ENCODE peak calls at places on chromosomes 13 and 19, in four cellular contexts. D is HFFc6, J is psoas muscle, Q is choroid plexus epithelial cell. U is an unnamed sample.

GRCh38 chr19:38719761-38720558 is 24.3 kb downstream of the CAPN12 start:
- DNase-seq in D (no peak), J (no peak), Q (no peak), U (no peak)

GRCh38 chr13:30859326-30859725 is 46.7 kb upstream of the MEDAG start:
- DNase-seq in Q (peak), D (no peak), J (no peak), U (no peak)

GRCh38 chr13:75445717-75446529 is 36.0 kb downstream of the TBC1D4 start:
- DNase-seq in Q (peak), D (peak), J (no peak), U (peak)

GRCh38 chr19:10533656-10534386 is 9.9 kb upstream of the ATG4D start:
- DNase-seq in Q (peak), D (peak), J (no peak), U (peak)

GRCh38 chr13:99366075-99366987 is 59.1 kb upstream of the GPR183 start:
- DNase-seq in Q (no peak), J (no peak), D (no peak), U (no peak)

GRCh38 chr19:512548-513365 is 5.5 kb downstream of the TPGS1 start:
- DNase-seq in Q (no peak), J (peak), D (no peak), U (no peak)

GRCh38 chr13:29439601-29440381 is 155.7 kb downstream of the SLC7A1 start:
- DNase-seq in J (no peak), Q (peak), D (no peak), U (no peak)

GRCh38 chr13:62122434-62122833 is 706.8 kb upstream of the PCDH20 start:
- DNase-seq in J (no peak), D (no peak), Q (no peak), U (no peak)

GRCh38 chr19:55642153-55643002 is 1.1 kb upstream of the ZNF581 start:
- DNase-seq in J (no peak), Q (peak), D (no peak), U (peak)

GRCh38 chr13:100724568-100724967 is 50.0 kb upstream of the TMTC4 start:
- DNase-seq in Q (no peak), J (no peak), D (no peak), U (no peak)

GRCh38 chr13:90690458-90691063 is 656.9 kb upstream of the MIR17HG start:
- DNase-seq in D (peak), Q (peak), J (no peak), U (peak)

GRCh38 chr13:113971471-113972231 is 2.2 kb downstream of the C13orf46 start:
- DNase-seq in D (no peak), J (peak), Q (no peak), U (no peak)

GRCh38 chr19:53808710-53809125 is 15.4 kb downstream of the NLRP12 start:
- DNase-seq in Q (peak), D (peak), J (no peak), U (peak)

GRCh38 chr19:45960595-45961235 is 12.9 kb downstream of the NOVA2 start:
- DNase-seq in D (no peak), Q (no peak), J (no peak), U (no peak)

GRCh38 chr13:50543767-50544166 is 299.7 kb downstream of the DLEU7 start:
- DNase-seq in J (peak), D (no peak), Q (peak), U (peak)

GRCh38 chr13:53005631-53006030 is 23.0 kb upstream of the OLFM4 start:
- DNase-seq in Q (no peak), D (no peak), J (no peak), U (no peak)

GRCh38 chr13:98462946-98463345 is 114.0 kb downstream of the STK24 start:
- DNase-seq in D (no peak), J (no peak), Q (no peak), U (no peak)

GRCh38 chr13:112079696-112080095 is 12.7 kb downstream of the SOX1 start:
- DNase-seq in J (no peak), Q (no peak), D (no peak), U (no peak)

GRCh38 chr13:82688400-82688999 is 1193.8 kb downstream of the SLITRK1 start:
- DNase-seq in J (no peak), D (no peak), Q (peak), U (peak)

GRCh38 chr13:109254271-109254670 is 532.1 kb downstream of the IRS2 start:
- DNase-seq in J (no peak), D (no peak), Q (no peak), U (no peak)

GRCh38 chr19:35013047-35013819 is 13.1 kb downstream of the GRAMD1A start:
- DNase-seq in D (peak), Q (peak), J (peak), U (peak)

GRCh38 chr19:4523306-4524110 is 5.2 kb upstream of the PLIN4 start:
- DNase-seq in Q (peak), D (no peak), J (peak), U (peak)

GRCh38 chr13:32734511-32734910 is 148.3 kb downstream of the PDS5B start:
- DNase-seq in J (no peak), Q (peak), D (peak), U (peak)

GRCh38 chr19:7911509-7912143 is 3.0 kb upstream of the TGFBR3L start:
- DNase-seq in J (no peak), Q (no peak), D (no peak), U (no peak)

GRCh38 chr19:31678421-31678820 is 329.2 kb upstream of the TSHZ3 start:
- DNase-seq in D (no peak), Q (no peak), J (no peak), U (no peak)

GRCh38 chr13:25384747-25385270 is 13.0 kb downstream of the ATP8A2 start:
- DNase-seq in D (no peak), Q (peak), J (no peak), U (no peak)

GRCh38 chr13:76038920-76039716 is 403.0 kb downstream of the LMO7 start:
- DNase-seq in J (no peak), Q (no peak), D (no peak), U (no peak)

GRCh38 chr13:27379126-27379525 is 45.3 kb upstream of the GTF3A start:
- DNase-seq in D (no peak), Q (no peak), J (no peak), U (no peak)

GRCh38 chr13:41709511-41709910 is 251.4 kb downstream of the VWA8 start:
- DNase-seq in Q (no peak), J (no peak), D (peak), U (no peak)

U was measured in adipocyte.